ENCODE peak calls at places on chromosomes 6 and 20, in five cellular contexts. F is esophagus squamous epithelium, N is coronary artery, J is ovary, G is fibroblast of lung. S is an unnamed sample.

GRCh38 chr6:44514576-44515193 is 127.2 kb downstream of the CDC5L start:
- DNase-seq in F (no peak), N (peak), J (no peak), G (no peak), S (no peak)

GRCh38 chr6:75143186-75143585 is 62.7 kb downstream of the COL12A1 start:
- DNase-seq in F (no peak), N (no peak), J (no peak), G (peak), S (no peak)

GRCh38 chr6:37489697-37490336 is 9.9 kb downstream of the CCDC167 start:
- DNase-seq in F (no peak), N (no peak), J (no peak), G (peak), S (no peak)

GRCh38 chr20:37198962-37199660 is 19.8 kb upstream of the MROH8 start:
- DNase-seq in F (no peak), N (no peak), J (no peak), G (no peak), S (no peak)

GRCh38 chr20:48455606-48456360 is 372.0 kb downstream of the PREX1 start:
- DNase-seq in F (no peak), N (no peak), J (no peak), G (no peak), S (peak)

GRCh38 chr6:13406051-13406477 is 77.7 kb upstream of the TBC1D7 start:
- DNase-seq in F (no peak), N (no peak), J (no peak), G (no peak), S (no peak)

GRCh38 chr6:153058291-153058690 is 55.8 kb upstream of the MTRF1L start:
- DNase-seq in F (no peak), N (no peak), J (no peak), G (peak), S (no peak)

GRCh38 chr6:145968051-145968450 is 3.9 kb upstream of the SHPRH start:
- DNase-seq in F (no peak), N (no peak), J (no peak), G (no peak), S (no peak)

GRCh38 chr6:84350397-84350796 is 123.0 kb upstream of the CEP162 start:
- DNase-seq in F (no peak), N (no peak), J (no peak), G (no peak), S (no peak)

GRCh38 chr6:85792278-85792677 is 149.6 kb upstream of the SYNCRIP start:
- DNase-seq in F (no peak), N (no peak), J (no peak), G (no peak), S (no peak)

GRCh38 chr20:58708246-58708931 is 15.8 kb downstream of the NPEPL1 start:
- DNase-seq in F (no peak), N (peak), J (no peak), G (no peak), S (peak)

GRCh38 chr20:41245086-41245707 is 72.3 kb downstream of the ZHX3 start:
- DNase-seq in F (no peak), N (no peak), J (peak), G (peak), S (no peak)

GRCh38 chr20:952196-952795 is 36.2 kb upstream of the ANGPT4 start:
- DNase-seq in F (no peak), N (no peak), J (no peak), G (no peak), S (no peak)

GRCh38 chr20:50029697-50030428 is 47.1 kb downstream of the SNAI1 start:
- DNase-seq in F (no peak), N (peak), J (peak), G (peak), S (peak)

GRCh38 chr20:51532577-51533191 is 9.8 kb downstream of the NFATC2 start:
- DNase-seq in F (no peak), N (no peak), J (no peak), G (peak), S (no peak)

GRCh38 chr6:81565071-81565470 is 187.4 kb downstream of the TENT5A start:
- DNase-seq in F (no peak), N (no peak), J (no peak), G (no peak), S (no peak)

GRCh38 chr6:24994812-24995211 is 59.1 kb upstream of the RIPOR2 start:
- DNase-seq in F (no peak), N (no peak), J (no peak), G (no peak), S (no peak)

GRCh38 chr20:18783385-18783959 is 30.1 kb upstream of the SCP2D1 start:
- DNase-seq in F (no peak), N (no peak), J (no peak), G (no peak), S (no peak)

GRCh38 chr20:53763707-53764415 is 170.2 kb upstream of the ZNF217 start:
- DNase-seq in F (no peak), N (no peak), J (no peak), G (peak), S (peak)

GRCh38 chr6:11386323-11386722 is 151.2 kb upstream of the TMEM170B start:
- DNase-seq in F (no peak), N (no peak), J (no peak), G (no peak), S (no peak)

GRCh38 chr6:44007818-44008660 is 119.2 kb downstream of the MRPL14 start:
- DNase-seq in F (no peak), N (peak), J (no peak), G (no peak), S (peak)

GRCh38 chr6:48429610-48430009 is 318.6 kb upstream of the PTCHD4 start:
- DNase-seq in F (no peak), N (no peak), J (no peak), G (no peak), S (no peak)
- H3K27ac ChIP-seq in F (no peak), N (no peak), J (no peak), G (no peak), S (peak)

GRCh38 chr6:2853766-2854393 is 12.2 kb upstream of the SERPINB1 start:
- DNase-seq in F (no peak), N (no peak), J (peak), G (peak), S (no peak)
- H3K4me3 ChIP-seq in F (peak), N (peak), J (peak), G (peak), S (peak)

DNA sequence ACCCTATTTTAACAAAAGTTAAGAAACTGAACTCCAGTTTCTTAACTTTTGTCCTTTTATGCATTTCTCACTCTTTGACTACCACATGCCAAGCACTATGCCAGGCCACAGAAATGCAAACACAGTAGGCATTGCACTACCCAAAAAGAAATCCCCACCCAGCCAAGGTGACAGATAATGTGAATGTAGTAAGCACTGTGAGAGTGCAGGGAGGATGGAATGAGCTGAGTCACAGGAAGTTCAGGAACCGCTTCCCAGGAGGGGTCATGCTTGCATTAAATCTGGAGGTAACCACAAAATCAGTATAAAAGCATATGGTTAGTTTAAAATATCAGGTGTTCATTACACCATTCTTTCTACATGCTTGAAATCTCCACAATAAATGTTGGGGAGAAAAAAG is 20.1 kb upstream of the FAM83C start:
- DNase-seq in F (no peak), N (no peak), J (no peak), G (peak), S (peak)
- H3K27ac ChIP-seq in F (peak), N (no peak), J (no peak), G (peak), S (peak)

GRCh38 chr6:705047-705446 is 12.1 kb upstream of the EXOC2 start:
- DNase-seq in F (no peak), N (no peak), J (no peak), G (no peak), S (no peak)
- H3K4me3 ChIP-seq in F (no peak), N (no peak), J (no peak), G (no peak), S (no peak)

GRCh38 chr20:63940472-63941266 is 15.5 kb downstream of the UCKL1 start:
- DNase-seq in F (no peak), N (no peak), J (no peak), G (no peak), S (peak)

GRCh38 chr20:63940071-63940471 is 16.1 kb downstream of the UCKL1 start:
- DNase-seq in F (no peak), N (no peak), J (no peak), G (no peak), S (peak)

GRCh38 chr20:63943007-63943807 is 13.0 kb downstream of the UCKL1 start:
- DNase-seq in F (no peak), N (no peak), J (no peak), G (no peak), S (peak)

GRCh38 chr20:63942250-63943006 is 13.8 kb downstream of the UCKL1 start:
- DNase-seq in F (no peak), N (no peak), J (no peak), G (peak), S (peak)

GRCh38 chr20:63941282-63942060 is 14.7 kb downstream of the UCKL1 start:
- DNase-seq in F (peak), N (no peak), J (no peak), G (no peak), S (peak)
- H3K27ac ChIP-seq in F (peak), N (peak), J (no peak), G (no peak), S (peak)

DNA sequence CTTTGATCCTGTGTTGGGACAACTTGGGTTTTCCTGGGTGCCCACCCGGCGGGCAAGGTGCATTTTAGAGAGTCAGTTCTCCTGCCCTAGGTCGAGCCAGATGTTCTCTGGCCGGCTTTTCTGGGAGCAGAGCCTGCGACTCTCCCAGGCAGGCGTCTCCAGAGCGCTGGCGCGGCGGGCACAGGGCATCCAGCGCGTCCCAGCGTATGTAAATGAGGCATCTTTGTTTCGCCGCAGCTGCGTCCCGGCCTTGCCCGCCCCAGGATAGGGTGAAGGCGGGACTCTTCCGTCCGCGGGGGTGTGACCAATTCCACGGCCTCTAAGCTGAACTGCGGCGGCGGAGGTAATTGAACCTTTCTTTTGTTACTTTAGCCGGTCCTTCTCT is 9.1 kb downstream of the GRIK2 start:
- DNase-seq in F (no peak), N (no peak), J (no peak), G (no peak), S (no peak)
- H3K4me3 ChIP-seq in F (no peak), N (no peak), J (no peak), G (no peak), S (no peak)

DNA sequence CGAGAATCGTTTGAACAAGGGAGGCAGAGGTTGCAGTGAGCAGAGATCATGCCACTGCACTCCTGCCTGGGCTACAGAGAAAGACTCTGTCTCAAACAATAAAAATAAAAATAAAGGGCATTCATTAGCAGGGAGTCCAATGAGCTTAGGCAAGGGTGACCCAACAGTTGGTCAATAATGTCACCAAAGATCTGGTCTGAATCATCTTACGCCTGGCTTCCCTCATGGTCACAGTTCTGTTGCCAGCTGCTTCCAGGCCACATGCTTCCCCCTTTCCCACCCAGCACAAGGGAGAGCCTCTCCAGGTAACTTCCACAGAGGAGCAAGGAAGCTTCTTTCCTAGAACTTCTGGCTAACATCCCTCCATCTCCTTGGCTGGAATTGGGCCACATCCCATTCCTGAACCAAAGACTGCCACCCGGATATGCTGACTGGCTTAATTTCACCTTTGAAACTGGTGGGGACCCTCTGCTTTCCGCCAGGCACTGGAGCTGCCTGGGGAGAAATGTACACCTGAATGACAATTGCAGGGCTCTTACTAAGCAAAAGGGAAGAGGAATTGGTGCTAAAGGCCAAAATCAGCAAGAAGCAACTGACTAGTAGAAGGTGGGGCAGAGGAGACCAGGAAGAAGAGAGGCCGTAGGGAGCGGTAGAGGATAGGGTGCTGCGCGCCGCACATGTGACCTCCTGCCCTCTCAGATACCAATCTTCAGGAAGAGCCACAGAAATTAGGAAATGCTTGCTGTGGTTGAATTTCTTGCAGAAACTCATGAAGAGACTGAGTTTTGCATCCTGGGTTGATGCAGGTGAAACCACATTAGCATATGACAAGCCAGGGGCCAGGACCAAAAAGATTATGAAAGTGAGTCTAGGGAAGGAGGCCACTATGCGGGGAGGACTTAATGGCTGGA is 8.3 kb upstream of the SCML4 start:
- DNase-seq in F (no peak), N (no peak), J (no peak), G (no peak), S (no peak)
- H3K27ac ChIP-seq in F (no peak), N (no peak), J (no peak), G (no peak), S (no peak)